ENCODE peak calls at places on chromosomes 6 and 20, in nine cellular contexts. One of them, this sample, is unnamed.

GRCh38 chr6:20661721-20662120 is 127.5 kb downstream of the CDKAL1 start:
- DNase-seq in WTC11: no peak
- DNase-seq in stimulated activated CD4-positive, alpha-beta T cell treated with anti-CD3 and anti-CD28 coated beads, Interleukin-1b, Interleukin-23, amount 100 ng/mL, for 24 hours: no peak
- DNase-seq in natural killer cell: no peak
- DNase-seq in left cardiac atrium: no peak
- DNase-seq in skeletal muscle cell: peak
- DNase-seq in HepG2: no peak
- DNase-seq in caudate nucleus: no peak
- DNase-seq in fibroblast of the conjunctiva: peak
- DNase-seq in this sample: no peak

GRCh38 chr6:42498473-42499128 is 46.9 kb upstream of the TRERF1 start:
- DNase-seq in HepG2: peak
- DNase-seq in skeletal muscle cell: no peak
- DNase-seq in caudate nucleus: no peak
- DNase-seq in stimulated activated CD4-positive, alpha-beta T cell treated with anti-CD3 and anti-CD28 coated beads, Interleukin-1b, Interleukin-23, amount 100 ng/mL, for 24 hours: no peak
- DNase-seq in left cardiac atrium: peak
- DNase-seq in WTC11: peak
- DNase-seq in natural killer cell: no peak
- DNase-seq in fibroblast of the conjunctiva: no peak
- DNase-seq in this sample: peak

GRCh38 chr20:35866446-35867202 is 87.7 kb downstream of the SCAND1 start:
- DNase-seq in HepG2: no peak
- DNase-seq in skeletal muscle cell: no peak
- DNase-seq in caudate nucleus: no peak
- DNase-seq in stimulated activated CD4-positive, alpha-beta T cell treated with anti-CD3 and anti-CD28 coated beads, Interleukin-1b, Interleukin-23, amount 100 ng/mL, for 24 hours: no peak
- DNase-seq in left cardiac atrium: no peak
- DNase-seq in natural killer cell: no peak
- DNase-seq in fibroblast of the conjunctiva: no peak
- DNase-seq in WTC11: no peak
- DNase-seq in this sample: no peak

GRCh38 chr6:149483302-149483701 is 1.5 kb downstream of the ZC3H12D start:
- DNase-seq in HepG2: no peak
- DNase-seq in left cardiac atrium: no peak
- DNase-seq in natural killer cell: no peak
- DNase-seq in WTC11: no peak
- DNase-seq in caudate nucleus: no peak
- DNase-seq in fibroblast of the conjunctiva: no peak
- DNase-seq in stimulated activated CD4-positive, alpha-beta T cell treated with anti-CD3 and anti-CD28 coated beads, Interleukin-1b, Interleukin-23, amount 100 ng/mL, for 24 hours: no peak
- DNase-seq in skeletal muscle cell: no peak
- DNase-seq in this sample: no peak

GRCh38 chr6:43870660-43871061 is 100.7 kb downstream of the VEGFA start:
- DNase-seq in fibroblast of the conjunctiva: no peak
- DNase-seq in left cardiac atrium: no peak
- DNase-seq in stimulated activated CD4-positive, alpha-beta T cell treated with anti-CD3 and anti-CD28 coated beads, Interleukin-1b, Interleukin-23, amount 100 ng/mL, for 24 hours: no peak
- DNase-seq in HepG2: no peak
- DNase-seq in WTC11: no peak
- DNase-seq in skeletal muscle cell: no peak
- DNase-seq in caudate nucleus: no peak
- DNase-seq in natural killer cell: no peak
- DNase-seq in this sample: no peak

GRCh38 chr6:108562503-108562993 is 1.8 kb downstream of the FOXO3 start:
- DNase-seq in natural killer cell: no peak
- DNase-seq in left cardiac atrium: peak
- DNase-seq in HepG2: peak
- DNase-seq in fibroblast of the conjunctiva: peak
- DNase-seq in WTC11: peak
- DNase-seq in caudate nucleus: peak
- DNase-seq in stimulated activated CD4-positive, alpha-beta T cell treated with anti-CD3 and anti-CD28 coated beads, Interleukin-1b, Interleukin-23, amount 100 ng/mL, for 24 hours: no peak
- DNase-seq in skeletal muscle cell: no peak
- DNase-seq in this sample: peak

GRCh38 chr6:158061709-158062461 is 80.2 kb downstream of the SYNJ2 start:
- DNase-seq in WTC11: no peak
- DNase-seq in caudate nucleus: no peak
- DNase-seq in HepG2: no peak
- DNase-seq in stimulated activated CD4-positive, alpha-beta T cell treated with anti-CD3 and anti-CD28 coated beads, Interleukin-1b, Interleukin-23, amount 100 ng/mL, for 24 hours: no peak
- DNase-seq in natural killer cell: no peak
- DNase-seq in fibroblast of the conjunctiva: no peak
- DNase-seq in left cardiac atrium: no peak
- DNase-seq in skeletal muscle cell: no peak
- DNase-seq in this sample: no peak

GRCh38 chr6:129476810-129477209 is 233.2 kb downstream of the ARHGAP18 start:
- DNase-seq in left cardiac atrium: no peak
- DNase-seq in HepG2: no peak
- DNase-seq in natural killer cell: no peak
- DNase-seq in WTC11: no peak
- DNase-seq in caudate nucleus: no peak
- DNase-seq in skeletal muscle cell: no peak
- DNase-seq in fibroblast of the conjunctiva: no peak
- DNase-seq in stimulated activated CD4-positive, alpha-beta T cell treated with anti-CD3 and anti-CD28 coated beads, Interleukin-1b, Interleukin-23, amount 100 ng/mL, for 24 hours: no peak
- DNase-seq in this sample: no peak

GRCh38 chr20:47224300-47224791 is 132.2 kb downstream of the ZMYND8 start:
- DNase-seq in left cardiac atrium: no peak
- DNase-seq in HepG2: no peak
- DNase-seq in stimulated activated CD4-positive, alpha-beta T cell treated with anti-CD3 and anti-CD28 coated beads, Interleukin-1b, Interleukin-23, amount 100 ng/mL, for 24 hours: no peak
- DNase-seq in natural killer cell: no peak
- DNase-seq in WTC11: no peak
- DNase-seq in fibroblast of the conjunctiva: no peak
- DNase-seq in caudate nucleus: no peak
- DNase-seq in skeletal muscle cell: no peak
- DNase-seq in this sample: no peak

GRCh38 chr20:5848711-5849505 is 98.7 kb downstream of the SHLD1 start:
- DNase-seq in skeletal muscle cell: no peak
- DNase-seq in fibroblast of the conjunctiva: peak
- DNase-seq in WTC11: no peak
- DNase-seq in stimulated activated CD4-positive, alpha-beta T cell treated with anti-CD3 and anti-CD28 coated beads, Interleukin-1b, Interleukin-23, amount 100 ng/mL, for 24 hours: no peak
- DNase-seq in HepG2: no peak
- DNase-seq in natural killer cell: no peak
- DNase-seq in left cardiac atrium: no peak
- DNase-seq in caudate nucleus: no peak
- DNase-seq in this sample: peak

GRCh38 chr6:75481394-75481793 is 12.2 kb downstream of the FILIP1 start:
- DNase-seq in fibroblast of the conjunctiva: no peak
- DNase-seq in skeletal muscle cell: no peak
- DNase-seq in left cardiac atrium: no peak
- DNase-seq in stimulated activated CD4-positive, alpha-beta T cell treated with anti-CD3 and anti-CD28 coated beads, Interleukin-1b, Interleukin-23, amount 100 ng/mL, for 24 hours: no peak
- DNase-seq in HepG2: no peak
- DNase-seq in WTC11: no peak
- DNase-seq in caudate nucleus: no peak
- DNase-seq in natural killer cell: no peak
- DNase-seq in this sample: no peak

GRCh38 chr20:62353289-62354030 is 13.7 kb downstream of the LAMA5 start:
- DNase-seq in natural killer cell: no peak
- DNase-seq in skeletal muscle cell: no peak
- DNase-seq in caudate nucleus: no peak
- DNase-seq in fibroblast of the conjunctiva: no peak
- DNase-seq in left cardiac atrium: no peak
- DNase-seq in HepG2: peak
- DNase-seq in WTC11: no peak
- DNase-seq in stimulated activated CD4-positive, alpha-beta T cell treated with anti-CD3 and anti-CD28 coated beads, Interleukin-1b, Interleukin-23, amount 100 ng/mL, for 24 hours: no peak
- DNase-seq in this sample: no peak

GRCh38 chr6:14655201-14655988 is 537.8 kb downstream of the CD83 start:
- DNase-seq in stimulated activated CD4-positive, alpha-beta T cell treated with anti-CD3 and anti-CD28 coated beads, Interleukin-1b, Interleukin-23, amount 100 ng/mL, for 24 hours: no peak
- DNase-seq in WTC11: no peak
- DNase-seq in skeletal muscle cell: no peak
- DNase-seq in caudate nucleus: no peak
- DNase-seq in natural killer cell: no peak
- DNase-seq in left cardiac atrium: no peak
- DNase-seq in HepG2: no peak
- DNase-seq in fibroblast of the conjunctiva: no peak
- DNase-seq in this sample: no peak

GRCh38 chr6:151026021-151026663 is 160.6 kb downstream of the MTHFD1L start:
- DNase-seq in natural killer cell: no peak
- DNase-seq in HepG2: no peak
- DNase-seq in WTC11: no peak
- DNase-seq in skeletal muscle cell: no peak
- DNase-seq in fibroblast of the conjunctiva: no peak
- DNase-seq in left cardiac atrium: no peak
- DNase-seq in caudate nucleus: no peak
- DNase-seq in stimulated activated CD4-positive, alpha-beta T cell treated with anti-CD3 and anti-CD28 coated beads, Interleukin-1b, Interleukin-23, amount 100 ng/mL, for 24 hours: no peak
- DNase-seq in this sample: peak

GRCh38 chr20:57867181-57867803 is 157.5 kb upstream of the PMEPA1 start:
- DNase-seq in natural killer cell: no peak
- DNase-seq in skeletal muscle cell: no peak
- DNase-seq in WTC11: no peak
- DNase-seq in stimulated activated CD4-positive, alpha-beta T cell treated with anti-CD3 and anti-CD28 coated beads, Interleukin-1b, Interleukin-23, amount 100 ng/mL, for 24 hours: no peak
- DNase-seq in fibroblast of the conjunctiva: no peak
- DNase-seq in left cardiac atrium: no peak
- DNase-seq in caudate nucleus: no peak
- DNase-seq in HepG2: no peak
- DNase-seq in this sample: no peak

This sample was measured in PC-3.